ENCODE peak calls at places on chromosomes 3 and 15, in seven cellular contexts. I is Peyer's patch, H is adrenal gland, G is endothelial cell of umbilical vein, Q is body of pancreas, T is upper lobe of left lung, A is A549. N is an unnamed sample.

GRCh38 chr3:65351753-65352152 is 664.0 kb upstream of the ADAMTS9 start:
- DNase-seq in I (no peak), H (no peak), T (no peak), A (no peak), G (no peak), Q (no peak), N (no peak)

GRCh38 chr15:71219646-71220045 is 104.4 kb downstream of the THSD4 start:
- DNase-seq in I (no peak), G (no peak), A (no peak), T (no peak), H (no peak), Q (no peak), N (no peak)

GRCh38 chr3:173586176-173586575 is 188.6 kb downstream of the NLGN1 start:
- DNase-seq in Q (no peak), A (no peak), T (no peak), G (peak), I (no peak), H (no peak), N (no peak)

GRCh38 chr3:8882171-8882593 is 81.1 kb downstream of the RAD18 start:
- DNase-seq in Q (no peak), I (no peak), G (no peak), T (no peak), H (no peak), A (no peak), N (no peak)

GRCh38 chr3:183492849-183493179 is 62.7 kb downstream of the KLHL6 start:
- DNase-seq in Q (no peak), T (no peak), H (no peak), G (no peak), I (no peak), A (no peak), N (no peak)

GRCh38 chr3:173800154-173800553 is 402.6 kb downstream of the NLGN1 start:
- DNase-seq in I (no peak), G (no peak), A (no peak), H (no peak), T (no peak), Q (no peak), N (no peak)

GRCh38 chr15:40087095-40087805 is 21.4 kb downstream of the BMF start:
- DNase-seq in I (no peak), H (no peak), G (no peak), A (no peak), Q (no peak), T (no peak), N (no peak)

GRCh38 chr3:113754486-113755159 is 7.8 kb downstream of the ATP6V1A start:
- DNase-seq in I (no peak), A (no peak), Q (no peak), G (no peak), T (no peak), H (no peak), N (no peak)

GRCh38 chr3:102339671-102340070 is 95.1 kb upstream of the ZPLD1 start:
- DNase-seq in T (no peak), I (no peak), G (no peak), A (no peak), H (no peak), Q (no peak), N (no peak)

GRCh38 chr3:45154641-45155147 is 8.5 kb upstream of the CDCP1 start:
- DNase-seq in I (no peak), T (no peak), Q (no peak), H (no peak), G (no peak), A (peak), N (no peak)

GRCh38 chr15:70770863-70771262 is 7.5 kb upstream of the UACA start:
- DNase-seq in Q (no peak), H (no peak), G (peak), A (no peak), T (no peak), I (no peak), N (no peak)

GRCh38 chr3:45441570-45442313 is 53.4 kb downstream of the LARS2 start:
- DNase-seq in H (no peak), G (peak), T (no peak), I (no peak), A (no peak), Q (no peak), N (no peak)

GRCh38 chr15:66797921-66798320 is 95.9 kb downstream of the SMAD6 start:
- DNase-seq in A (no peak), H (no peak), T (peak), G (no peak), Q (no peak), I (no peak), N (no peak)

GRCh38 chr3:12729313-12729676 is 29.8 kb downstream of the TMEM40 start:
- DNase-seq in I (no peak), A (no peak), H (no peak), Q (no peak), T (no peak), G (no peak), N (no peak)

GRCh38 chr3:124410471-124410870 is 319.8 kb upstream of the UMPS start:
- DNase-seq in A (no peak), T (no peak), I (no peak), G (no peak), H (no peak), Q (no peak), N (no peak)

GRCh38 chr3:195249057-195249770 is 21.7 kb downstream of the XXYLT1 start:
- DNase-seq in G (no peak), H (no peak), Q (no peak), T (peak), I (peak), A (no peak), N (no peak)

GRCh38 chr3:158095302-158095997 is 10.8 kb downstream of the SHOX2 start:
- DNase-seq in Q (no peak), T (no peak), G (peak), H (no peak), I (no peak), A (no peak), N (peak)

GRCh38 chr3:125443923-125444322 is 68.8 kb upstream of the ZNF148 start:
- DNase-seq in Q (no peak), G (no peak), H (no peak), T (no peak), A (no peak), I (no peak), N (no peak)

GRCh38 chr3:56830884-56831283 is 29.1 kb upstream of the ARHGEF3 start:
- DNase-seq in T (no peak), Q (no peak), A (no peak), I (no peak), G (no peak), H (no peak), N (no peak)
- TF ChIP-seq POLR2A in T (no peak), Q (no peak), A (no peak), I (no peak), G (no peak), H (no peak), N (no peak)

GRCh38 chr3:150610785-150611184 is 7.7 kb downstream of the SELENOT start:
- DNase-seq in T (no peak), G (no peak), A (no peak), Q (no peak), I (no peak), H (no peak), N (no peak)

GRCh38 chr3:150605998-150606641 is 3.0 kb downstream of the SELENOT start:
- DNase-seq in A (no peak), H (no peak), T (peak), G (no peak), I (no peak), Q (peak), N (peak)

GRCh38 chr3:150609988-150610387 is 6.9 kb downstream of the SELENOT start:
- DNase-seq in I (no peak), A (no peak), T (no peak), G (no peak), H (no peak), Q (no peak), N (no peak)

GRCh38 chr3:150603888-150604319 is 783 bp downstream of the SELENOT start:
- DNase-seq in I (no peak), H (no peak), A (no peak), G (no peak), Q (peak), T (no peak), N (no peak)

GRCh38 chr3:150607267-150608065 is 4.3 kb downstream of the SELENOT start:
- DNase-seq in I (no peak), A (no peak), G (no peak), T (no peak), H (no peak), Q (no peak), N (no peak)
- TF ChIP-seq POLR2A in I (no peak), A (no peak), G (no peak), T (no peak), H (no peak), Q (no peak), N (no peak)

DNA sequence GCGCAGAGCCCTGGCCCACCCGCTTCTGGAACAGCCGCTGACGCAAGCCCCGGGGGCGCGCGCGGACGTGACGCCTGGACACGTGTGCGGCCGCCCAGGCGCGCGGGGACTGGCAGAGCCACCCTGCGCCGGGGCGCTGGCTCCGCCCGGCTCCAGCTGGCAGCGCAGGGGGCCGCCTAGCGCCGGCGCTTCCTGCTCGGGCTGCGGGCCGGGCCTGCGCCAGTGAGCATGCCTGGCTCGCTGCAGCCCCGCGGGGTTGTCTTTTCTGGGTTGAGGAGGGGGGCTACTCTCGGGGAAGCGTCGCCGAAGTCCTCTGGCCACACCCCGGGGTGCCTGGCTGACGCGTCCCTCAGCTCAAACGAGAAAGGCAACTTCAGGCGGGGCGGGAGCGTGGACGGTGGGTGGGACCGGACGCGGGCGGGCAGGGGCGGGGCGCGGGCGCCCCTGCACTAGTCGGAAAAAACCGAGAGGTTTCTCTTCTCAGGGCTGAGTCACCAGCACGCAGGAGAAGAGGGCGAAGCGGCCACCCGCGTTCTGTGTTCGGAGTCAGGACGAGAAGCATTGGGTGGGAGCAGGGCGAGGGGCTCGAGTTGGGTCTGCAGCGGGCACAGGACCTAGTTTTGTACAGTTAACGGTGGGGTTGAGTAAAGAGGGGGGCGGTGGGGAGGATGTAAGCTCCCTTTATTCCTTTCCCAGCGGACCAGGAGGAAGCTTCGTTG is at the start of gene SIAH2:
- DNase-seq in G (peak), H (peak), I (peak), T (peak), A (peak), Q (peak), N (peak)
- TF ChIP-seq POLR2A in G (peak), H (peak), I (peak), T (peak), A (peak), Q (peak), N (peak)

GRCh38 chr3:110783541-110783940 is 288.1 kb upstream of the NECTIN3 start:
- DNase-seq in I (no peak), G (no peak), A (no peak), T (no peak), H (no peak), Q (no peak), N (no peak)

GRCh38 chr3:110790631-110791030 is 281.0 kb upstream of the NECTIN3 start:
- DNase-seq in H (no peak), I (no peak), T (no peak), Q (no peak), G (no peak), A (no peak), N (no peak)

GRCh38 chr3:110791971-110792370 is 279.6 kb upstream of the NECTIN3 start:
- DNase-seq in H (no peak), A (no peak), T (no peak), Q (no peak), I (no peak), G (no peak), N (no peak)

GRCh38 chr3:110795163-110795562 is 276.5 kb upstream of the NECTIN3 start:
- DNase-seq in I (no peak), T (no peak), Q (no peak), G (no peak), A (no peak), H (no peak), N (no peak)

GRCh38 chr3:110789315-110789714 is 282.3 kb upstream of the NECTIN3 start:
- DNase-seq in A (no peak), G (no peak), I (no peak), H (no peak), T (no peak), Q (no peak), N (no peak)
- TF ChIP-seq POLR2A in A (no peak), G (no peak), I (no peak), H (no peak), T (no peak), Q (no peak), N (no peak)

GRCh38 chr3:14124223-14124614 is 451 bp downstream of the CHCHD4 start:
- DNase-seq in A (peak), Q (peak), G (no peak), H (peak), I (peak), T (peak), N (peak)
- TF ChIP-seq POLR2A in A (peak), Q (no peak), G (no peak), H (no peak), I (no peak), T (no peak), N (no peak)

DNA sequence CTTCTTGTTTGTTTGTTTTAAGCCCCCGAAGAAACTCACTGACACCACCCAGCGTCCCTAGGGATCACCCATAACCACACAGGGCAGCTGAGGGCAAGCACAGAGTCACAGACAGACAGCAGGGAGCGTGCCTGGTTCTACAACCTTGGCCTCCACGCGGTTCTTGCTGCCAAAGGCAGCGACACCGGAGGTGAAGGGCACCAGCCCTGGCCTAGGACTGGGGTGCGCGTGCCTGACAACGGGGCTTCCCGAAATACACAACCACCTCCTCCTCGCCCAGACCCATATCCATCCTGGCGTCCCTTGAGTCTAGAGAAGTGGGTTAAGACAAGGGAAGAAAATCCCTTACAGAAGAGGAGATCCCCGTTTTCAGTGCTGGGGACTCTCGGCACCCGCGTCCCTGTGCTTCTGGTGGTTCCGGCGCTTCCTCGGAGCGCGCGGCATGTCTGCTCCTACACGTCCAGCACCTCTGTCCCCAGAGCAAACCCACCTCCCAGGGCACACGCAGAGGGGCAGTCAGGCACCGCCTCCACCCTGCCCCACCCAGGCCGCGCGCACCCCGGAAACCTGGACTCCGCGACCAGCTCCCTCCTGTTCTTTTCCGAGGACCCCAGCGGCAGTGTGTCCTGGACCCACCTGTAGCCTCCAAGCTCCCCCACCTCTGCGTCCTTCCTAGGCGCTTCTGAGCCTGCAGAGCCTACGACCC is 911 bp downstream of the RFTN1 start:
- DNase-seq in T (peak), I (peak), H (peak), Q (peak), A (no peak), G (peak), N (peak)
- TF ChIP-seq POLR2A in T (no peak), I (no peak), H (no peak), Q (no peak), A (no peak), G (no peak), N (no peak)

N was measured in erythroblast.